ENCODE peak calls at places on chromosomes 7 and 10, in five cellular contexts. H is hepatocyte; D is stimulated activated CD4-positive, alpha-beta T cell treated with anti-CD3 and anti-CD28 coated beads, TNF-alpha, amount 100 ng/mL, for 24 hours; O is heart right ventricle; J is germinal center. M is an unnamed sample.

GRCh38 chr7:42440951-42441350 is 203.9 kb upstream of the GLI3 start:
- DNase-seq in O (no peak), H (no peak), D (no peak), J (no peak), M (no peak)

GRCh38 chr7:1563939-1564602 is 5.8 kb downstream of the PSMG3 start:
- DNase-seq in J (no peak), H (no peak), O (no peak), D (no peak), M (no peak)

GRCh38 chr7:148447221-148447845 is 143.2 kb upstream of the C7orf33 start:
- DNase-seq in D (no peak), H (no peak), O (no peak), J (no peak), M (peak)

GRCh38 chr10:119541459-119542356 is 811 bp downstream of the RGS10 start:
- DNase-seq in D (peak), J (peak), H (no peak), O (peak), M (peak)

GRCh38 chr10:87505366-87506113 is 847 bp downstream of the MINPP1 start:
- DNase-seq in H (peak), D (peak), O (peak), J (peak), M (peak)

GRCh38 chr10:8473205-8473604 is 418.7 kb downstream of the GATA3 start:
- DNase-seq in J (no peak), H (no peak), O (no peak), D (no peak), M (peak)

GRCh38 chr7:156460861-156461632 is 179.5 kb upstream of the RNF32 start:
- DNase-seq in D (no peak), H (peak), O (no peak), J (no peak), M (peak)

GRCh38 chr10:36393800-36394199 is 731.6 kb upstream of the ANKRD30A start:
- DNase-seq in D (no peak), H (no peak), O (no peak), J (no peak), M (no peak)

GRCh38 chr10:77212632-77213031 is 425.0 kb downstream of the KCNMA1 start:
- DNase-seq in O (no peak), H (no peak), J (no peak), D (no peak), M (no peak)

GRCh38 chr7:3260425-3260762 is 40.7 kb upstream of the SDK1 start:
- DNase-seq in D (no peak), J (no peak), O (no peak), H (peak), M (peak)

GRCh38 chr7:36638140-36638539 is 86.2 kb downstream of the AOAH start:
- DNase-seq in D (no peak), O (no peak), J (no peak), H (no peak), M (no peak)

GRCh38 chr7:111364413-111364812 is 197.9 kb downstream of the IMMP2L start:
- DNase-seq in H (no peak), O (no peak), D (no peak), J (no peak), M (no peak)

GRCh38 chr7:3439333-3440030 is 138.4 kb downstream of the SDK1 start:
- DNase-seq in O (no peak), H (peak), J (no peak), D (no peak), M (no peak)

GRCh38 chr7:55148992-55149391 is 130.2 kb downstream of the EGFR start:
- DNase-seq in D (no peak), J (no peak), O (no peak), H (no peak), M (no peak)

GRCh38 chr7:776381-776780 is 49.3 kb upstream of the PRKAR1B start:
- DNase-seq in J (no peak), O (no peak), H (no peak), D (no peak), M (no peak)

GRCh38 chr7:140597425-140597949 is 43.1 kb downstream of the DENND2A start:
- DNase-seq in O (peak), J (no peak), H (no peak), D (no peak), M (no peak)

GRCh38 chr10:97049670-97050069 is 136.1 kb downstream of the SLIT1 start:
- DNase-seq in O (no peak), H (no peak), D (no peak), J (no peak), M (no peak)

GRCh38 chr7:17247357-17247756 is 51.1 kb upstream of the AHR start:
- DNase-seq in O (no peak), D (no peak), H (no peak), J (no peak), M (no peak)

GRCh38 chr7:82166666-82167065 is 276.9 kb downstream of the CACNA2D1 start:
- DNase-seq in H (no peak), O (no peak), J (no peak), D (no peak), M (peak)

GRCh38 chr7:127794135-127794534 is 142.1 kb downstream of the SND1 start:
- DNase-seq in O (no peak), H (no peak), D (no peak), J (no peak), M (no peak)